ENCODE peak calls at places on chromosomes 3 and 15, in six cellular contexts. One of them, this sample, is unnamed.
A peak's percentile ranks its signal among the peaks of the same experiment; 100 is the strongest.

GRCh38 chr3:66487475-66487874 is 13.3 kb downstream of the LRIG1 start:
- DNase-seq in pancreas: no peak
- DNase-seq in hepatocyte: no peak
- DNase-seq in choroid plexus epithelial cell: peak; percentile 55
- DNase-seq in IMR-90: peak; percentile 65
- DNase-seq in A549: no peak
- DNase-seq in this sample: no peak

GRCh38 chr3:141816958-141817357 is 53.8 kb downstream of the GRK7 start:
- DNase-seq in pancreas: no peak
- DNase-seq in hepatocyte: no peak
- DNase-seq in choroid plexus epithelial cell: peak; percentile 55
- DNase-seq in IMR-90: no peak
- DNase-seq in A549: no peak
- DNase-seq in this sample: no peak

GRCh38 chr15:57281357-57281756 is 94.9 kb upstream of the CGNL1 start:
- DNase-seq in pancreas: no peak
- DNase-seq in hepatocyte: no peak
- DNase-seq in choroid plexus epithelial cell: no peak
- DNase-seq in IMR-90: no peak
- DNase-seq in A549: no peak
- DNase-seq in this sample: no peak

GRCh38 chr15:89090791-89091666 is 2.8 kb downstream of the ABHD2 start:
- DNase-seq in pancreas: peak; percentile 77
- DNase-seq in hepatocyte: no peak
- DNase-seq in choroid plexus epithelial cell: peak; percentile 66
- DNase-seq in IMR-90: peak; percentile 85
- DNase-seq in A549: peak; percentile 65
- DNase-seq in this sample: no peak

GRCh38 chr15:73334086-73334485 is 34.7 kb downstream of the HCN4 start:
- DNase-seq in pancreas: no peak
- DNase-seq in hepatocyte: no peak
- DNase-seq in choroid plexus epithelial cell: no peak
- DNase-seq in IMR-90: no peak
- DNase-seq in A549: no peak
- DNase-seq in this sample: no peak

GRCh38 chr3:126083511-126083912 is 412 bp downstream of the SLC41A3 start:
- DNase-seq in pancreas: peak; percentile 43
- DNase-seq in hepatocyte: peak; percentile 71
- DNase-seq in choroid plexus epithelial cell: peak; percentile 39
- DNase-seq in IMR-90: peak; percentile 19
- DNase-seq in A549: peak; percentile 40
- DNase-seq in this sample: no peak

GRCh38 chr15:70436428-70436827 is 326.9 kb downstream of the UACA start:
- DNase-seq in pancreas: no peak
- DNase-seq in hepatocyte: no peak
- DNase-seq in choroid plexus epithelial cell: no peak
- DNase-seq in IMR-90: no peak
- DNase-seq in A549: no peak
- DNase-seq in this sample: no peak

GRCh38 chr3:11544413-11545181 is 99.1 kb downstream of the VGLL4 start:
- DNase-seq in pancreas: no peak
- DNase-seq in hepatocyte: no peak
- DNase-seq in choroid plexus epithelial cell: peak; percentile 80
- DNase-seq in IMR-90: peak; percentile 18
- DNase-seq in A549: no peak
- DNase-seq in this sample: no peak

GRCh38 chr3:189049458-189050231 is 122.1 kb upstream of the TPRG1 start:
- DNase-seq in pancreas: no peak
- DNase-seq in hepatocyte: no peak
- DNase-seq in choroid plexus epithelial cell: no peak
- DNase-seq in IMR-90: no peak
- DNase-seq in A549: no peak
- DNase-seq in this sample: no peak

GRCh38 chr3:133937756-133938601 is 42.3 kb upstream of the RAB6B start:
- DNase-seq in pancreas: no peak
- DNase-seq in hepatocyte: no peak
- DNase-seq in choroid plexus epithelial cell: peak; percentile 34
- DNase-seq in IMR-90: peak; percentile 70
- DNase-seq in A549: no peak
- DNase-seq in this sample: no peak

GRCh38 chr3:111903067-111903511 is 44.0 kb downstream of the PHLDB2 start:
- DNase-seq in pancreas: no peak
- DNase-seq in hepatocyte: no peak
- DNase-seq in choroid plexus epithelial cell: peak; percentile 88
- DNase-seq in IMR-90: peak; percentile 84
- DNase-seq in A549: peak; percentile 82
- DNase-seq in this sample: no peak

GRCh38 chr3:43962043-43962442 is 271.3 kb downstream of the ABHD5 start:
- DNase-seq in pancreas: no peak
- DNase-seq in hepatocyte: no peak
- DNase-seq in choroid plexus epithelial cell: no peak
- DNase-seq in IMR-90: no peak
- DNase-seq in A549: no peak
- DNase-seq in this sample: no peak

GRCh38 chr3:134235677-134236076 is 15.0 kb downstream of the RYK start:
- DNase-seq in pancreas: no peak
- DNase-seq in hepatocyte: no peak
- DNase-seq in choroid plexus epithelial cell: no peak
- DNase-seq in IMR-90: no peak
- DNase-seq in A549: no peak
- DNase-seq in this sample: no peak

GRCh38 chr15:88704791-88705768 is 66.3 kb downstream of the ISG20 start:
- DNase-seq in pancreas: peak; percentile 50
- DNase-seq in hepatocyte: peak; percentile 72
- DNase-seq in choroid plexus epithelial cell: peak; percentile 5
- DNase-seq in IMR-90: no peak
- DNase-seq in A549: no peak
- DNase-seq in this sample: no peak

GRCh38 chr3:65902304-65902793 is 136.4 kb downstream of the MAGI1 start:
- DNase-seq in pancreas: no peak
- DNase-seq in hepatocyte: peak; percentile 57
- DNase-seq in choroid plexus epithelial cell: peak; percentile 49
- DNase-seq in IMR-90: no peak
- DNase-seq in A549: no peak
- DNase-seq in this sample: no peak

GRCh38 chr3:188153949-188154757 is at the start of gene LPP:
- DNase-seq in pancreas: peak; percentile 81
- DNase-seq in hepatocyte: peak; percentile 88
- DNase-seq in choroid plexus epithelial cell: peak; percentile 70
- DNase-seq in IMR-90: peak; percentile 77
- DNase-seq in A549: peak; percentile 81
- DNase-seq in this sample: no peak

GRCh38 chr3:14984581-14985113 is 37.3 kb downstream of the NR2C2 start:
- DNase-seq in pancreas: no peak
- DNase-seq in hepatocyte: no peak
- DNase-seq in choroid plexus epithelial cell: no peak
- DNase-seq in IMR-90: no peak
- DNase-seq in A549: no peak
- DNase-seq in this sample: no peak

GRCh38 chr15:40927497-40928346 is 1.4 kb upstream of the DLL4 start:
- DNase-seq in pancreas: no peak
- DNase-seq in hepatocyte: no peak
- DNase-seq in choroid plexus epithelial cell: no peak
- DNase-seq in IMR-90: no peak
- DNase-seq in A549: no peak
- DNase-seq in this sample: no peak

GRCh38 chr3:80190051-80190450 is 422.3 kb upstream of the ROBO1 start:
- DNase-seq in pancreas: no peak
- DNase-seq in hepatocyte: peak; percentile 18
- DNase-seq in choroid plexus epithelial cell: peak; percentile 88
- DNase-seq in IMR-90: peak; percentile 30
- DNase-seq in A549: peak; percentile 43
- DNase-seq in this sample: peak; percentile 72

GRCh38 chr15:85649372-85649771 is 145.4 kb downstream of the KLHL25 start:
- DNase-seq in pancreas: no peak
- DNase-seq in hepatocyte: peak; percentile 39
- DNase-seq in choroid plexus epithelial cell: peak; percentile 92
- DNase-seq in IMR-90: peak; percentile 90
- DNase-seq in A549: peak; percentile 36
- DNase-seq in this sample: peak; percentile 36

GRCh38 chr15:82585072-82585471 is 44.8 kb upstream of the RPS17 start:
- DNase-seq in pancreas: no peak
- DNase-seq in hepatocyte: peak; percentile 43
- DNase-seq in choroid plexus epithelial cell: peak; percentile 76
- DNase-seq in IMR-90: peak; percentile 45
- DNase-seq in A549: no peak
- DNase-seq in this sample: no peak

GRCh38 chr15:23387791-23388190 is 33.2 kb downstream of the GOLGA8S start:
- DNase-seq in pancreas: no peak
- DNase-seq in hepatocyte: no peak
- DNase-seq in choroid plexus epithelial cell: no peak
- DNase-seq in IMR-90: no peak
- DNase-seq in A549: no peak
- DNase-seq in this sample: no peak

GRCh38 chr3:140588558-140588957 is 89.3 kb upstream of the TRIM42 start:
- DNase-seq in pancreas: no peak
- DNase-seq in hepatocyte: no peak
- DNase-seq in choroid plexus epithelial cell: peak; percentile 67
- DNase-seq in IMR-90: no peak
- DNase-seq in A549: no peak
- DNase-seq in this sample: no peak

GRCh38 chr3:37484884-37485559 is 310.6 kb upstream of the LRRFIP2 start:
- DNase-seq in pancreas: no peak
- DNase-seq in hepatocyte: no peak
- DNase-seq in choroid plexus epithelial cell: no peak
- DNase-seq in IMR-90: no peak
- DNase-seq in A549: no peak
- DNase-seq in this sample: no peak
- TF ChIP-seq CTCF in pancreas: no peak
- TF ChIP-seq CTCF in hepatocyte: no peak
- TF ChIP-seq CTCF in choroid plexus epithelial cell: no peak
- TF ChIP-seq CTCF in IMR-90: no peak
- TF ChIP-seq CTCF in A549: no peak
- TF ChIP-seq CTCF in this sample: no peak

DNA sequence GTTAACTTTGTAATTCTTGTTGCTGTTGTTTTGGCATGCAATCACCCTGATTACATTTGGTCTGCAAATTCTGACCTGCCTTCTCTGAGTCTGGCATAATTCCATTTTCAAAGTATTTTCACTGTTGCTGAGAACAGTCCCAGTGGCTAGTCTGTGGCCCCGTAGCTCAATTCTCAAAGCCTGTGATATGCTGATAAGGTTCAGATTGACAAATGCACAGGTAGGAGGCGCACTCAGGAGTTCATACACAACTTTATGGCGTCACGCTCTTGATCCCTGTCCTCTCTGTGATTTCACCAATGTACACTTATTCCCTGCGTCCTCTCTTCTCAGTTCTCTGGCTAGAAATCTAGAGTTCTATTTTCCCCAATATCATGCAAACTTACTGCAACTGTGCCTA is 376.6 kb upstream of the SLCO3A1 start:
- DNase-seq in pancreas: no peak
- DNase-seq in hepatocyte: no peak
- DNase-seq in choroid plexus epithelial cell: no peak
- DNase-seq in IMR-90: no peak
- DNase-seq in A549: no peak
- DNase-seq in this sample: no peak
- TF ChIP-seq CTCF in pancreas: no peak
- TF ChIP-seq CTCF in hepatocyte: no peak
- TF ChIP-seq CTCF in choroid plexus epithelial cell: no peak
- TF ChIP-seq CTCF in IMR-90: no peak
- TF ChIP-seq CTCF in A549: no peak
- TF ChIP-seq CTCF in this sample: no peak

GRCh38 chr3:70753572-70753971 is 441.1 kb upstream of the MDFIC2 start:
- DNase-seq in pancreas: no peak
- DNase-seq in hepatocyte: peak; percentile 13
- DNase-seq in choroid plexus epithelial cell: no peak
- DNase-seq in IMR-90: no peak
- DNase-seq in A549: peak; percentile 18
- DNase-seq in this sample: no peak
- TF ChIP-seq CTCF in pancreas: no peak
- TF ChIP-seq CTCF in hepatocyte: peak; percentile 30
- TF ChIP-seq CTCF in choroid plexus epithelial cell: peak; percentile 51
- TF ChIP-seq CTCF in IMR-90: peak; percentile 10
- TF ChIP-seq CTCF in A549: peak; percentile 8
- TF ChIP-seq CTCF in this sample: no peak

DNA sequence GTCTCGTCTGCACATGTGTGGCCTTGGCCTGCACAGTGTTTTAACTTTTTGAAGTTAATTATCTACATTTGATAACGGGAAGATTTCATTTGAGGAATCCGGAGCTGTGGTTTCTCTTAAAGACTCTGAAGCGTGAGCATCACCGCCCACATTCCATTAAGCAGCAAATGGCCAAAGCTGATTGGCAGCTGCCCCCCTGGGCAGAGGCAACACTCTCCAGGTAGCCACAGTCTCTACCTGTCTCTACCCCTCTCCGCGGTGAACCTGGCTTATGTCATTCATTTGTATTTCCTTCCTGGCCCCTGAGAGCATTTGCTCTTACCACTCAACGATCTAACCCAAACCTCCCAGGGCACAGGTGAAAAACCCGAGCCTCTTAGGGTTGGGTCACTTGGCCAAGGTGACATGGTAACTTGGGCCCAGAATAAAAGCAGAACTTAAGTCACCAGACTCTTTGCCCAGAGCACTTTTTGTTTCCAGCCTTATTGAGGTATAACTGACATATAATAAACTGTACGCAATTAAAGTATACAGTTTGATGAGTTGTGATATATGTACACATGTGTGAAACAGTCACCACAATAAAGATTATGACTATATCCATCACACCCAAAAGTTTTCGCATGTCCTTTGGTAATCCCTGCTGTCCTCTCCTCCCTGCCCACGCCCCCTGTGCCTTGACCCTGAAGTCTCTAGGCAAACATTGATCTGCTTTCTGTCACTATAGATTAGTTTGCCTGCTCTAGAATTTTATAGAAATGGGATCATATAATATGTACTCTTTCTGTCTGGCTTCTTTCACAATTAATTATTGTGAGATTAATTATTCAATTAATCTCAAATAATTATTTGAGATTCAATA is 245.7 kb upstream of the HES1 start:
- DNase-seq in pancreas: no peak
- DNase-seq in hepatocyte: no peak
- DNase-seq in choroid plexus epithelial cell: no peak
- DNase-seq in IMR-90: no peak
- DNase-seq in A549: no peak
- DNase-seq in this sample: no peak
- TF ChIP-seq CTCF in pancreas: no peak
- TF ChIP-seq CTCF in hepatocyte: no peak
- TF ChIP-seq CTCF in choroid plexus epithelial cell: no peak
- TF ChIP-seq CTCF in IMR-90: no peak
- TF ChIP-seq CTCF in A549: no peak
- TF ChIP-seq CTCF in this sample: no peak

GRCh38 chr3:86147119-86147518 is 843.8 kb downstream of the VGLL3 start:
- DNase-seq in pancreas: no peak
- DNase-seq in hepatocyte: peak; percentile 5
- DNase-seq in choroid plexus epithelial cell: no peak
- DNase-seq in IMR-90: no peak
- DNase-seq in A549: peak; percentile 4
- DNase-seq in this sample: no peak
- TF ChIP-seq CTCF in pancreas: no peak
- TF ChIP-seq CTCF in hepatocyte: no peak
- TF ChIP-seq CTCF in choroid plexus epithelial cell: no peak
- TF ChIP-seq CTCF in IMR-90: no peak
- TF ChIP-seq CTCF in A549: no peak
- TF ChIP-seq CTCF in this sample: no peak

This sample was measured in Panc1.